ENCODE peak calls at places on chromosomes 3 and 15, in eight cellular contexts. W, U, L, S, V, Y, C and H are unnamed samples.
A peak's percentile ranks its signal among the peaks of the same experiment; 100 is the strongest.

GRCh38 chr3:105781871-105782270 is 86.9 kb downstream of the CBLB start:
- DNase-seq in L (peak; percentile 27), W (peak; percentile 69), Y (no peak), U (no peak), C (peak; percentile 29), S (peak; percentile 34), V (no peak), H (no peak)

GRCh38 chr15:65424683-65425082 is 1.9 kb upstream of the IGDCC4 start:
- DNase-seq in W (no peak), L (no peak), C (no peak), Y (no peak), V (no peak), S (no peak), U (no peak), H (no peak)

GRCh38 chr3:186286114-186286513 is 75.9 kb downstream of the DGKG start:
- DNase-seq in S (no peak), L (peak; percentile 29), W (peak; percentile 11), V (no peak), C (no peak), U (no peak), Y (no peak), H (no peak)

GRCh38 chr3:184380210-184380626 is 364 bp downstream of the CHRD start:
- DNase-seq in V (peak; percentile 91), C (no peak), W (peak; percentile 67), L (peak; percentile 31), S (peak; percentile 46), Y (peak; percentile 38), U (peak; percentile 74), H (no peak)

GRCh38 chr3:190807719-190808375 is 54.6 kb downstream of the GMNC start:
- DNase-seq in L (peak; percentile 20), S (peak; percentile 27), W (no peak), U (no peak), Y (no peak), V (peak; percentile 87), C (no peak), H (no peak)

GRCh38 chr3:197550489-197550888 is 5.3 kb downstream of the BDH1 start:
- DNase-seq in U (no peak), W (no peak), C (no peak), V (no peak), L (no peak), S (no peak), Y (no peak), H (no peak)

GRCh38 chr15:78242128-78242527 is 7.8 kb upstream of the ACSBG1 start:
- DNase-seq in C (no peak), W (peak; percentile 48), S (no peak), U (no peak), L (peak; percentile 9), Y (peak; percentile 20), V (no peak), H (no peak)

GRCh38 chr3:138889792-138890191 is 55.1 kb upstream of the PIK3CB start:
- DNase-seq in L (no peak), V (no peak), C (no peak), U (no peak), Y (no peak), S (no peak), W (no peak), H (no peak)

GRCh38 chr15:80174017-80174746 is 21.4 kb downstream of the FAH start:
- DNase-seq in S (peak; percentile 88), U (peak; percentile 83), W (no peak), C (peak; percentile 91), L (peak; percentile 86), V (no peak), Y (peak; percentile 77), H (no peak)

GRCh38 chr3:15120986-15121385 is 22.0 kb upstream of the RBSN start:
- DNase-seq in V (no peak), U (no peak), L (no peak), S (no peak), Y (peak; percentile 32), C (no peak), W (no peak), H (no peak)

GRCh38 chr3:195034541-195034940 is 236.4 kb downstream of the XXYLT1 start:
- DNase-seq in C (no peak), L (no peak), Y (no peak), S (no peak), W (no peak), U (no peak), V (no peak), H (no peak)

GRCh38 chr3:15097889-15098288 is 1.1 kb downstream of the RBSN start:
- DNase-seq in C (no peak), L (no peak), W (no peak), S (no peak), Y (peak; percentile 40), U (no peak), V (no peak), H (no peak)

GRCh38 chr3:23685484-23686258 is 120.1 kb upstream of the UBE2E1 start:
- DNase-seq in U (peak; percentile 94), C (peak; percentile 100), L (peak; percentile 99), W (no peak), S (peak; percentile 99), Y (peak; percentile 100), V (peak; percentile 60), H (peak; percentile 98)

GRCh38 chr3:31533169-31533870 is 595 bp downstream of the STT3B start:
- DNase-seq in C (no peak), W (peak; percentile 47), U (peak; percentile 43), L (peak; percentile 20), Y (peak; percentile 30), V (peak; percentile 85), S (peak; percentile 31), H (no peak)

GRCh38 chr3:31531465-31531991 is 1.2 kb upstream of the STT3B start:
- DNase-seq in C (no peak), S (peak; percentile 25), Y (peak; percentile 25), V (no peak), U (no peak), L (no peak), W (no peak), H (no peak)

GRCh38 chr3:31532587-31533168 is at the start of gene STT3B:
- DNase-seq in Y (peak; percentile 80), C (peak; percentile 75), V (peak; percentile 94), U (peak; percentile 74), L (peak; percentile 81), S (peak; percentile 88), W (no peak), H (peak; percentile 35)

GRCh38 chr3:31531992-31532586 is 636 bp upstream of the STT3B start:
- DNase-seq in L (peak; percentile 99), W (peak; percentile 99), U (peak; percentile 99), S (peak; percentile 99), Y (peak; percentile 99), V (peak; percentile 100), C (peak; percentile 98), H (peak; percentile 93)

GRCh38 chr3:31530039-31530983 is 2.4 kb upstream of the STT3B start:
- DNase-seq in V (no peak), Y (no peak), C (no peak), S (no peak), L (no peak), W (no peak), U (no peak), H (no peak)
- H3K4me3 ChIP-seq in V (no peak overlapping the region), Y (peak overlapping the region; percentile 98), C (no peak overlapping the region), S (no peak overlapping the region), L (peak overlapping the region; percentile 66), W (no peak overlapping the region), U (no peak overlapping the region), H (no peak overlapping the region)

DNA sequence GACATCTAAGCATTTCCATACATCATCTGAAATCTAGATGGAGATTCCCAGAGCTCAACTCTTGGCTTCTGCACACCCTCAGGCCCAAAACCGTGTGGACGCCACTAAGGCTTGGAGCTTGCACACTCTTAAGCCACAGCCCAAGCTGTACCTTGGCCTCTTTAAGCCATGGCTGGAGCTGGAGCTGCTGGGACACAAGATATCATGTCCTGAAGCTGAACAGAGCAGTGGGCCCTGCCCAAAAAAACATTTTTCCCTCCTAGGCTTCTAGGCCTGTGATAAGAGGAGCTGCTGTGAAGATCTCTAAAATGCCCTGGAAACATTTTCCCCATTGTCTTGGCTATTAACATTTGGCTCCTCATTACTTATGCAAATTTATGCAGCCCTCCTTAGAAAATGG is 188.7 kb upstream of the MBNL1 start:
- DNase-seq in L (no peak), V (no peak), U (no peak), W (no peak), Y (no peak), C (no peak), S (no peak), H (no peak)
- H3K4me3 ChIP-seq in L (no peak overlapping the region), V (no peak overlapping the region), U (no peak overlapping the region), W (no peak overlapping the region), Y (no peak overlapping the region), C (no peak overlapping the region), S (no peak overlapping the region), H (no peak overlapping the region)

GRCh38 chr3:56775356-56775914 is 26.3 kb downstream of the ARHGEF3 start:
- DNase-seq in C (no peak), V (no peak), S (no peak), L (no peak), U (no peak), W (no peak), Y (no peak), H (no peak)
- H3K4me3 ChIP-seq in C (no peak overlapping the region), V (no peak overlapping the region), S (no peak overlapping the region), L (no peak overlapping the region), U (no peak overlapping the region), W (no peak overlapping the region), Y (no peak overlapping the region), H (no peak overlapping the region)

GRCh38 chr3:147369671-147370123 is 36.6 kb downstream of the ZIC4 start:
- DNase-seq in C (no peak), Y (no peak), U (no peak), V (no peak), W (no peak), L (no peak), S (no peak), H (no peak)

GRCh38 chr3:147368151-147368550 is 38.2 kb downstream of the ZIC4 start:
- DNase-seq in V (no peak), S (no peak), Y (no peak), W (no peak), C (no peak), U (no peak), L (no peak), H (no peak)

GRCh38 chr3:147369231-147369630 is 37.1 kb downstream of the ZIC4 start:
- DNase-seq in C (no peak), S (no peak), U (no peak), V (no peak), W (no peak), Y (no peak), L (no peak), H (no peak)

GRCh38 chr3:147367676-147368075 is 38.7 kb downstream of the ZIC4 start:
- DNase-seq in V (no peak), S (no peak), C (no peak), U (no peak), W (no peak), L (no peak), Y (no peak), H (no peak)

GRCh38 chr3:147368561-147369151 is 37.7 kb downstream of the ZIC4 start:
- DNase-seq in Y (no peak), W (no peak), S (no peak), U (no peak), V (no peak), L (no peak), C (no peak), H (no peak)
- H3K4me3 ChIP-seq in Y (no peak overlapping the region), W (no peak overlapping the region), S (no peak overlapping the region), U (no peak overlapping the region), V (no peak overlapping the region), L (no peak overlapping the region), C (no peak overlapping the region), H (no peak overlapping the region)

GRCh38 chr15:72781621-72782020 is 1.9 kb downstream of the ADPGK start:
- DNase-seq in S (no peak), L (no peak), Y (no peak), V (no peak), U (no peak), C (no peak), W (no peak), H (no peak)
- H3K4me3 ChIP-seq in S (no peak overlapping the region), L (no peak overlapping the region), Y (peak overlapping the region; percentile 97), V (no peak overlapping the region), U (no peak overlapping the region), C (peak overlapping the region; percentile 94), W (no peak overlapping the region), H (no peak overlapping the region)